ENCODE peak calls at places on chromosomes 12 and 14, in nine cellular contexts. One of them, this sample, is unnamed.

GRCh38 chr14:95961481-95961880 is 77.7 kb upstream of the C14orf132 start:
- DNase-seq in heart left ventricle: no peak
- DNase-seq in GM06990: no peak
- DNase-seq in retinal pigment epithelial cell: no peak
- DNase-seq in lung: no peak
- DNase-seq in AG10803: no peak
- DNase-seq in HCT116: no peak
- DNase-seq in Panc1: no peak
- DNase-seq in dorsolateral prefrontal cortex: no peak
- DNase-seq in this sample: no peak

GRCh38 chr12:131042848-131043245 is 89.1 kb downstream of the ADGRD1 start:
- DNase-seq in heart left ventricle: peak
- DNase-seq in GM06990: no peak
- DNase-seq in retinal pigment epithelial cell: no peak
- DNase-seq in lung: no peak
- DNase-seq in AG10803: no peak
- DNase-seq in HCT116: no peak
- DNase-seq in Panc1: no peak
- DNase-seq in dorsolateral prefrontal cortex: no peak
- DNase-seq in this sample: no peak

GRCh38 chr12:65500121-65500846 is 221.8 kb downstream of the MSRB3 start:
- DNase-seq in heart left ventricle: no peak
- DNase-seq in GM06990: no peak
- DNase-seq in retinal pigment epithelial cell: no peak
- DNase-seq in lung: no peak
- DNase-seq in AG10803: peak
- DNase-seq in HCT116: peak
- DNase-seq in Panc1: no peak
- DNase-seq in dorsolateral prefrontal cortex: no peak
- DNase-seq in this sample: no peak

GRCh38 chr12:14756331-14757143 is 46.7 kb downstream of the WBP11 start:
- DNase-seq in heart left ventricle: no peak
- DNase-seq in GM06990: no peak
- DNase-seq in retinal pigment epithelial cell: no peak
- DNase-seq in lung: no peak
- DNase-seq in AG10803: no peak
- DNase-seq in HCT116: no peak
- DNase-seq in Panc1: no peak
- DNase-seq in dorsolateral prefrontal cortex: no peak
- DNase-seq in this sample: no peak

GRCh38 chr14:61525293-61526011 is 169.9 kb upstream of the HIF1A start:
- DNase-seq in heart left ventricle: peak
- DNase-seq in GM06990: peak
- DNase-seq in retinal pigment epithelial cell: peak
- DNase-seq in lung: peak
- DNase-seq in AG10803: peak
- DNase-seq in HCT116: peak
- DNase-seq in Panc1: no peak
- DNase-seq in dorsolateral prefrontal cortex: no peak
- DNase-seq in this sample: no peak

GRCh38 chr14:59190372-59190771 is 1.9 kb downstream of the DAAM1 start:
- DNase-seq in heart left ventricle: no peak
- DNase-seq in GM06990: no peak
- DNase-seq in retinal pigment epithelial cell: no peak
- DNase-seq in lung: no peak
- DNase-seq in AG10803: peak
- DNase-seq in HCT116: no peak
- DNase-seq in Panc1: no peak
- DNase-seq in dorsolateral prefrontal cortex: no peak
- DNase-seq in this sample: peak

GRCh38 chr14:99441157-99441870 is 39.3 kb downstream of the SETD3 start:
- DNase-seq in heart left ventricle: no peak
- DNase-seq in GM06990: no peak
- DNase-seq in retinal pigment epithelial cell: no peak
- DNase-seq in lung: no peak
- DNase-seq in AG10803: no peak
- DNase-seq in HCT116: no peak
- DNase-seq in Panc1: no peak
- DNase-seq in dorsolateral prefrontal cortex: no peak
- DNase-seq in this sample: no peak

GRCh38 chr14:90820958-90821357 is 4.7 kb upstream of the TTC7B start:
- DNase-seq in heart left ventricle: peak
- DNase-seq in GM06990: peak
- DNase-seq in retinal pigment epithelial cell: no peak
- DNase-seq in lung: no peak
- DNase-seq in AG10803: peak
- DNase-seq in HCT116: no peak
- DNase-seq in Panc1: no peak
- DNase-seq in dorsolateral prefrontal cortex: peak
- DNase-seq in this sample: peak

GRCh38 chr14:34496679-34497513 is 34.9 kb upstream of the SPTSSA start:
- DNase-seq in heart left ventricle: peak
- DNase-seq in GM06990: no peak
- DNase-seq in retinal pigment epithelial cell: peak
- DNase-seq in lung: peak
- DNase-seq in AG10803: peak
- DNase-seq in HCT116: peak
- DNase-seq in Panc1: peak
- DNase-seq in dorsolateral prefrontal cortex: peak
- DNase-seq in this sample: peak

GRCh38 chr14:26984318-26985177 is 386.7 kb upstream of the NOVA1 start:
- DNase-seq in heart left ventricle: no peak
- DNase-seq in GM06990: no peak
- DNase-seq in retinal pigment epithelial cell: peak
- DNase-seq in lung: peak
- DNase-seq in AG10803: peak
- DNase-seq in HCT116: peak
- DNase-seq in Panc1: peak
- DNase-seq in dorsolateral prefrontal cortex: peak
- DNase-seq in this sample: peak

GRCh38 chr12:116924558-116925453 is 14.1 kb downstream of the FBXW8 start:
- DNase-seq in heart left ventricle: no peak
- DNase-seq in GM06990: peak
- DNase-seq in retinal pigment epithelial cell: peak
- DNase-seq in lung: no peak
- DNase-seq in AG10803: peak
- DNase-seq in HCT116: peak
- DNase-seq in Panc1: no peak
- DNase-seq in dorsolateral prefrontal cortex: no peak
- DNase-seq in this sample: peak

GRCh38 chr12:43293396-43293795 is 258.6 kb downstream of the ADAMTS20 start:
- DNase-seq in heart left ventricle: no peak
- DNase-seq in GM06990: no peak
- DNase-seq in retinal pigment epithelial cell: no peak
- DNase-seq in lung: no peak
- DNase-seq in AG10803: no peak
- DNase-seq in HCT116: no peak
- DNase-seq in Panc1: no peak
- DNase-seq in dorsolateral prefrontal cortex: no peak
- DNase-seq in this sample: no peak

GRCh38 chr12:132170637-132171292 is 26.5 kb downstream of the NOC4L start:
- DNase-seq in heart left ventricle: peak
- DNase-seq in GM06990: no peak
- DNase-seq in retinal pigment epithelial cell: no peak
- DNase-seq in lung: no peak
- DNase-seq in AG10803: no peak
- DNase-seq in HCT116: no peak
- DNase-seq in Panc1: no peak
- DNase-seq in dorsolateral prefrontal cortex: no peak
- DNase-seq in this sample: no peak

GRCh38 chr12:9943244-9943643 is 11.1 kb upstream of the CLEC2A start:
- DNase-seq in heart left ventricle: no peak
- DNase-seq in GM06990: no peak
- DNase-seq in retinal pigment epithelial cell: no peak
- DNase-seq in lung: no peak
- DNase-seq in AG10803: no peak
- DNase-seq in HCT116: no peak
- DNase-seq in Panc1: no peak
- DNase-seq in dorsolateral prefrontal cortex: no peak
- DNase-seq in this sample: no peak

DNA sequence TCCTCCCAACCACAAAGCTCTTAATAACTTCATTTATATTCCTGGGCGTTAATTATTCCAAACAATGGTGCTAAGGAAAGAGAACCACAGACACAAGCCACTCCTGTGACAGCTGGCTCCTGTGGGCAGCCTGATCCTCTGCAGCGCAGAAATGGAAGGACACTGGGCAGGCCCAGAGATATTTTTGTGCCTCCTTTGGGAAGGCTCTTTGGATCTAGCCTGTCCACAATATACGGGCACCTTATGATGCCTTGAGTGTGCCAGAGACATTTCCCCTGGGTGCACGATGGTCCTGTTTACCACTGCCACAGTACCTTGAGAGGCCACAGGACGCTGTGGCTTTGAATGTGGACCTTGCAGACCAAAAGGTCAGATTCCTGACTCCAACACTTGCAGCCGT is 2.1 kb downstream of the ASB2 start:
- DNase-seq in heart left ventricle: no peak
- DNase-seq in GM06990: no peak
- DNase-seq in retinal pigment epithelial cell: no peak
- DNase-seq in lung: no peak
- DNase-seq in AG10803: no peak
- DNase-seq in HCT116: no peak
- DNase-seq in Panc1: no peak
- DNase-seq in dorsolateral prefrontal cortex: no peak
- DNase-seq in this sample: no peak
- H3K4me3 ChIP-seq in heart left ventricle: no peak
- H3K4me3 ChIP-seq in GM06990: no peak
- H3K4me3 ChIP-seq in retinal pigment epithelial cell: no peak
- H3K4me3 ChIP-seq in lung: no peak
- H3K4me3 ChIP-seq in AG10803: no peak
- H3K4me3 ChIP-seq in HCT116: no peak
- H3K4me3 ChIP-seq in Panc1: no peak
- H3K4me3 ChIP-seq in dorsolateral prefrontal cortex: no peak
- H3K4me3 ChIP-seq in this sample: no peak

GRCh38 chr14:69424139-69424923 is 25.8 kb downstream of the SLC39A9 start:
- DNase-seq in heart left ventricle: no peak
- DNase-seq in GM06990: no peak
- DNase-seq in retinal pigment epithelial cell: no peak
- DNase-seq in lung: no peak
- DNase-seq in AG10803: peak
- DNase-seq in HCT116: no peak
- DNase-seq in Panc1: no peak
- DNase-seq in dorsolateral prefrontal cortex: no peak
- DNase-seq in this sample: no peak

GRCh38 chr14:69428289-69428998 is 30.0 kb downstream of the SLC39A9 start:
- DNase-seq in heart left ventricle: no peak
- DNase-seq in GM06990: peak
- DNase-seq in retinal pigment epithelial cell: no peak
- DNase-seq in lung: no peak
- DNase-seq in AG10803: no peak
- DNase-seq in HCT116: no peak
- DNase-seq in Panc1: no peak
- DNase-seq in dorsolateral prefrontal cortex: no peak
- DNase-seq in this sample: no peak

GRCh38 chr14:69427596-69427995 is 29.1 kb downstream of the SLC39A9 start:
- DNase-seq in heart left ventricle: no peak
- DNase-seq in GM06990: no peak
- DNase-seq in retinal pigment epithelial cell: no peak
- DNase-seq in lung: no peak
- DNase-seq in AG10803: no peak
- DNase-seq in HCT116: no peak
- DNase-seq in Panc1: no peak
- DNase-seq in dorsolateral prefrontal cortex: no peak
- DNase-seq in this sample: no peak

GRCh38 chr14:69423279-69423678 is 24.8 kb downstream of the SLC39A9 start:
- DNase-seq in heart left ventricle: no peak
- DNase-seq in GM06990: no peak
- DNase-seq in retinal pigment epithelial cell: peak
- DNase-seq in lung: no peak
- DNase-seq in AG10803: peak
- DNase-seq in HCT116: no peak
- DNase-seq in Panc1: no peak
- DNase-seq in dorsolateral prefrontal cortex: no peak
- DNase-seq in this sample: no peak
- TF ChIP-seq CTCF in heart left ventricle: no peak
- TF ChIP-seq CTCF in GM06990: no peak
- TF ChIP-seq CTCF in retinal pigment epithelial cell: peak
- TF ChIP-seq CTCF in lung: no peak
- TF ChIP-seq CTCF in AG10803: peak
- TF ChIP-seq CTCF in HCT116: no peak
- TF ChIP-seq CTCF in Panc1: no peak
- TF ChIP-seq CTCF in dorsolateral prefrontal cortex: no peak
- TF ChIP-seq CTCF in this sample: no peak

GRCh38 chr12:97716356-97716755 is 253.8 kb downstream of the RMST start:
- DNase-seq in heart left ventricle: no peak
- DNase-seq in GM06990: no peak
- DNase-seq in retinal pigment epithelial cell: peak
- DNase-seq in lung: no peak
- DNase-seq in AG10803: no peak
- DNase-seq in HCT116: no peak
- DNase-seq in Panc1: no peak
- DNase-seq in dorsolateral prefrontal cortex: no peak
- DNase-seq in this sample: no peak

GRCh38 chr12:97711392-97711791 is 248.8 kb downstream of the RMST start:
- DNase-seq in heart left ventricle: no peak
- DNase-seq in GM06990: no peak
- DNase-seq in retinal pigment epithelial cell: no peak
- DNase-seq in lung: no peak
- DNase-seq in AG10803: no peak
- DNase-seq in HCT116: no peak
- DNase-seq in Panc1: no peak
- DNase-seq in dorsolateral prefrontal cortex: no peak
- DNase-seq in this sample: no peak

GRCh38 chr12:97713972-97714588 is 251.5 kb downstream of the RMST start:
- DNase-seq in heart left ventricle: no peak
- DNase-seq in GM06990: no peak
- DNase-seq in retinal pigment epithelial cell: no peak
- DNase-seq in lung: no peak
- DNase-seq in AG10803: no peak
- DNase-seq in HCT116: no peak
- DNase-seq in Panc1: no peak
- DNase-seq in dorsolateral prefrontal cortex: no peak
- DNase-seq in this sample: no peak

GRCh38 chr12:97713217-97713616 is 250.6 kb downstream of the RMST start:
- DNase-seq in heart left ventricle: no peak
- DNase-seq in GM06990: no peak
- DNase-seq in retinal pigment epithelial cell: no peak
- DNase-seq in lung: no peak
- DNase-seq in AG10803: no peak
- DNase-seq in HCT116: no peak
- DNase-seq in Panc1: no peak
- DNase-seq in dorsolateral prefrontal cortex: no peak
- DNase-seq in this sample: no peak
- H3K4me3 ChIP-seq in heart left ventricle: no peak
- H3K4me3 ChIP-seq in GM06990: no peak
- H3K4me3 ChIP-seq in retinal pigment epithelial cell: no peak
- H3K4me3 ChIP-seq in lung: no peak
- H3K4me3 ChIP-seq in AG10803: no peak
- H3K4me3 ChIP-seq in HCT116: no peak
- H3K4me3 ChIP-seq in Panc1: no peak
- H3K4me3 ChIP-seq in dorsolateral prefrontal cortex: no peak
- H3K4me3 ChIP-seq in this sample: no peak

DNA sequence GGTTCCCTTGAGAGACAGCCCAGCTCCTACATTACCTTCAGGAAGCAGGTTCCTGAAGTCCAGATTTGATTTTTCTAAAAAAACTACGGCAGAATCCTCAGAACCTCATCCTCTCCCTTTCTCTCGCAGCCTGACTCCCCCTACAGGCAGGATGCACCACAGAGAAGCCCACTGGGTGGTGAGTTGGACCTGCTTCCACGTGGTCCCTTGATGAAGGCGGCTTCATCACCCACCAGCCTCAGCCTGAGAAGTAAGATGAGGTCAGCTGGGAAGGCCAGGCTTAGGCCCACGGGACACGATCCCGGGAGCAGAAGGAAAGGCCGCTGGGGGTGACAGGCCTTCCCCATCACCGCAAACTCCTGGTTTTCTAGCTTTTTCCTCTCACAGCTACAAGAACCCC is 83.0 kb downstream of the ACTN1 start:
- DNase-seq in heart left ventricle: no peak
- DNase-seq in GM06990: no peak
- DNase-seq in retinal pigment epithelial cell: no peak
- DNase-seq in lung: no peak
- DNase-seq in AG10803: no peak
- DNase-seq in HCT116: no peak
- DNase-seq in Panc1: no peak
- DNase-seq in dorsolateral prefrontal cortex: no peak
- DNase-seq in this sample: no peak
- TF ChIP-seq CTCF in heart left ventricle: peak
- TF ChIP-seq CTCF in GM06990: peak
- TF ChIP-seq CTCF in retinal pigment epithelial cell: peak
- TF ChIP-seq CTCF in lung: no peak
- TF ChIP-seq CTCF in AG10803: peak
- TF ChIP-seq CTCF in HCT116: peak
- TF ChIP-seq CTCF in Panc1: no peak
- TF ChIP-seq CTCF in dorsolateral prefrontal cortex: peak
- TF ChIP-seq CTCF in this sample: peak